ENCODE peak calls at places on chromosomes 13 and 19, in ten cellular contexts. Z is adrenal gland, L is lower leg skin, W is prostate gland, R is suprapubic skin, X is H1, U is IMR-90, D is esophagus squamous epithelium, E is body of pancreas, Y is esophagus muscularis mucosa. H is an unnamed sample.

GRCh38 chr13:40794414-40795368 is 5.3 kb downstream of the SLC25A15 start:
- DNase-seq in Z (no peak), L (no peak), W (no peak), R (peak), X (no peak), U (no peak), D (no peak), E (no peak), Y (no peak), H (no peak)

GRCh38 chr19:8665468-8666213 is 33.0 kb downstream of the ACTL9 start:
- DNase-seq in Z (no peak), L (no peak), W (no peak), R (no peak), X (no peak), U (no peak), D (no peak), E (no peak), Y (no peak), H (no peak)

GRCh38 chr19:1812426-1813196 is 535 bp upstream of the ATP8B3 start:
- DNase-seq in Z (peak), L (peak), W (peak), R (peak), X (peak), U (peak), D (peak), E (peak), Y (peak), H (peak)

GRCh38 chr19:40524133-40524549 is 52.5 kb upstream of the SHKBP1 start:
- DNase-seq in Z (no peak), L (no peak), W (no peak), R (no peak), X (no peak), U (no peak), D (no peak), E (no peak), Y (no peak), H (no peak)

GRCh38 chr13:51914137-51914493 is 52.3 kb downstream of the CCDC70 start:
- DNase-seq in Z (no peak), L (peak), W (no peak), R (no peak), X (no peak), U (no peak), D (no peak), E (no peak), Y (no peak), H (no peak)

GRCh38 chr13:113155201-113155600 is 3.2 kb upstream of the PROZ start:
- DNase-seq in Z (no peak), L (peak), W (no peak), R (no peak), X (peak), U (no peak), D (no peak), E (no peak), Y (no peak), H (no peak)

GRCh38 chr13:44730099-44730498 is 154.0 kb upstream of the TSC22D1 start:
- DNase-seq in Z (no peak), L (no peak), W (no peak), R (no peak), X (no peak), U (no peak), D (no peak), E (no peak), Y (no peak), H (no peak)

GRCh38 chr13:22325761-22326160 is 654.9 kb downstream of the FGF9 start:
- DNase-seq in Z (no peak), L (no peak), W (no peak), R (no peak), X (peak), U (no peak), D (no peak), E (no peak), Y (no peak), H (no peak)

GRCh38 chr13:111640476-111640875 is 320.0 kb downstream of the TEX29 start:
- DNase-seq in Z (no peak), L (peak), W (no peak), R (no peak), X (no peak), U (no peak), D (no peak), E (no peak), Y (no peak), H (no peak)

GRCh38 chr19:41311072-41311471 is 1.1 kb downstream of the CCDC97 start:
- DNase-seq in Z (peak), L (no peak), W (no peak), R (no peak), X (no peak), U (no peak), D (no peak), E (no peak), Y (no peak), H (no peak)

GRCh38 chr19:48491793-48492123 is 19.9 kb downstream of the LMTK3 start:
- DNase-seq in Z (no peak), L (no peak), W (no peak), R (no peak), X (no peak), U (no peak), D (no peak), E (peak), Y (no peak), H (no peak)

GRCh38 chr13:31722684-31723083 is 16.6 kb upstream of the RXFP2 start:
- DNase-seq in Z (no peak), L (no peak), W (no peak), R (no peak), X (no peak), U (no peak), D (no peak), E (no peak), Y (no peak), H (no peak)

GRCh38 chr19:17339088-17339741 is 1.9 kb downstream of the GTPBP3 start:
- DNase-seq in Z (no peak), L (no peak), W (no peak), R (no peak), X (peak), U (no peak), D (no peak), E (no peak), Y (no peak), H (no peak)

GRCh38 chr13:90047600-90047999 is 1299.9 kb upstream of the MIR17HG start:
- DNase-seq in Z (no peak), L (no peak), W (no peak), R (no peak), X (no peak), U (no peak), D (no peak), E (no peak), Y (no peak), H (no peak)

GRCh38 chr13:48405865-48406264 is 7.0 kb downstream of the LPAR6 start:
- DNase-seq in Z (no peak), L (no peak), W (no peak), R (no peak), X (no peak), U (peak), D (no peak), E (no peak), Y (no peak), H (no peak)

GRCh38 chr19:8576273-8576993 is 809 bp downstream of the MYO1F start:
- DNase-seq in Z (no peak), L (no peak), W (no peak), R (no peak), X (no peak), U (no peak), D (no peak), E (no peak), Y (no peak), H (no peak)

GRCh38 chr13:45119469-45119989 is 781 bp upstream of the GTF2F2 start:
- DNase-seq in Z (peak), L (no peak), W (peak), R (no peak), X (no peak), U (peak), D (no peak), E (no peak), Y (no peak), H (no peak)

GRCh38 chr13:23979361-23980159 is 82.3 kb upstream of the C1QTNF9B start:
- DNase-seq in Z (peak), L (peak), W (peak), R (peak), X (peak), U (peak), D (no peak), E (peak), Y (peak), H (peak)

GRCh38 chr19:7781157-7781556 is 18.1 kb downstream of the CLEC4M start:
- DNase-seq in Z (no peak), L (peak), W (no peak), R (no peak), X (no peak), U (no peak), D (no peak), E (no peak), Y (no peak), H (no peak)

GRCh38 chr19:14676762-14677161 is 2.1 kb upstream of the ADGRE3 start:
- DNase-seq in Z (no peak), L (no peak), W (no peak), R (no peak), X (no peak), U (no peak), D (no peak), E (no peak), Y (no peak), H (no peak)

GRCh38 chr13:48624858-48625257 is 28.9 kb upstream of the CYSLTR2 start:
- DNase-seq in Z (peak), L (no peak), W (no peak), R (no peak), X (no peak), U (no peak), D (no peak), E (no peak), Y (no peak), H (no peak)

GRCh38 chr13:37640499-37640898 is 41.9 kb upstream of the POSTN start:
- DNase-seq in Z (no peak), L (no peak), W (no peak), R (no peak), X (no peak), U (peak), D (no peak), E (no peak), Y (no peak), H (no peak)

GRCh38 chr13:50129923-50130685 is 114.9 kb downstream of the KCNRG start:
- DNase-seq in Z (peak), L (peak), W (no peak), R (no peak), X (peak), U (no peak), D (no peak), E (no peak), Y (peak), H (no peak)

GRCh38 chr19:47545061-47545948 is 27.6 kb downstream of the ZNF541 start:
- DNase-seq in Z (no peak), L (no peak), W (no peak), R (no peak), X (no peak), U (no peak), D (no peak), E (no peak), Y (no peak), H (no peak)

GRCh38 chr19:4077011-4077382 is 10.3 kb upstream of the ZBTB7A start:
- DNase-seq in Z (no peak), L (no peak), W (no peak), R (no peak), X (no peak), U (no peak), D (no peak), E (no peak), Y (no peak), H (no peak)

GRCh38 chr13:98960331-98961203 is 17.3 kb downstream of the DOCK9 start:
- DNase-seq in Z (no peak), L (peak), W (no peak), R (no peak), X (no peak), U (no peak), D (no peak), E (no peak), Y (no peak), H (no peak)

GRCh38 chr19:7595466-7596133 is at the start of gene CAMSAP3:
- DNase-seq in Z (no peak), L (no peak), W (peak), R (no peak), X (peak), U (no peak), D (no peak), E (peak), Y (no peak), H (no peak)

GRCh38 chr19:4403005-4403761 is 743 bp downstream of the CHAF1A start:
- DNase-seq in Z (no peak), L (no peak), W (no peak), R (no peak), X (no peak), U (no peak), D (no peak), E (no peak), Y (no peak), H (no peak)

DNA sequence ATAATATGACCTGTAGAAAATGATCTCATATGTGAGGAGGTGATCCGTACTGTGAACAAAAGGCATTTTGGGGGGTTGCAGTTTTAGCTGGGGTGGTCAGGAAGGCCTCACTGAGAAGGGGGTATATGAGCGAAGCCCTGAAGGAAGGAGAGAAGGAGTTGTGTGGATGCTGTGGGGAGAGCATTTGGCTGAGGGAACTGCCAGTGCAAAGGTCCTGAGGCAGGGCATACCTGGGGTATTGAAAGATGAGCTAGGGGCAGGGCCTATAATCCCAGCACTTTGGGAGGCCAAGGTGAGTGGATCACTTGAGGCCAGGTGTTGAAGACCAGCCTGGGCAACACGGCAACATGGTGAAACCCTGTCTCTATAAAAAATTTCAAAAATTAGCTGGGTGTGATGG is 2.5 kb downstream of the SELENOV start:
- DNase-seq in Z (no peak), L (no peak), W (no peak), R (no peak), X (no peak), U (no peak), D (no peak), E (no peak), Y (no peak), H (no peak)
- TF ChIP-seq CTCF in Z (no peak), L (no peak), W (no peak), R (no peak), X (no peak), U (no peak), D (no peak), E (no peak), Y (no peak), H (no peak)

GRCh38 chr19:12792048-12792852 is 964 bp downstream of the JUNB start:
- DNase-seq in Z (peak), L (peak), W (peak), R (no peak), X (peak), U (peak), D (no peak), E (peak), Y (no peak), H (peak)

GRCh38 chr19:12792853-12793289 is 1.6 kb downstream of the JUNB start:
- DNase-seq in Z (no peak), L (no peak), W (no peak), R (no peak), X (no peak), U (no peak), D (no peak), E (no peak), Y (no peak), H (no peak)

GRCh38 chr19:12790628-12791344 is 500 bp upstream of the JUNB start:
- DNase-seq in Z (no peak), L (no peak), W (no peak), R (no peak), X (no peak), U (no peak), D (no peak), E (no peak), Y (no peak), H (no peak)

GRCh38 chr19:12789904-12790619 is 1.2 kb upstream of the JUNB start:
- DNase-seq in Z (peak), L (peak), W (peak), R (peak), X (peak), U (peak), D (peak), E (peak), Y (peak), H (peak)

GRCh38 chr19:12791345-12792047 is at the start of gene JUNB:
- DNase-seq in Z (peak), L (peak), W (peak), R (peak), X (peak), U (peak), D (peak), E (peak), Y (peak), H (peak)
- TF ChIP-seq POLR2A in Z (peak), L (no peak), W (peak), R (peak), X (peak), U (peak), D (peak), E (peak), Y (peak), H (peak)

DNA sequence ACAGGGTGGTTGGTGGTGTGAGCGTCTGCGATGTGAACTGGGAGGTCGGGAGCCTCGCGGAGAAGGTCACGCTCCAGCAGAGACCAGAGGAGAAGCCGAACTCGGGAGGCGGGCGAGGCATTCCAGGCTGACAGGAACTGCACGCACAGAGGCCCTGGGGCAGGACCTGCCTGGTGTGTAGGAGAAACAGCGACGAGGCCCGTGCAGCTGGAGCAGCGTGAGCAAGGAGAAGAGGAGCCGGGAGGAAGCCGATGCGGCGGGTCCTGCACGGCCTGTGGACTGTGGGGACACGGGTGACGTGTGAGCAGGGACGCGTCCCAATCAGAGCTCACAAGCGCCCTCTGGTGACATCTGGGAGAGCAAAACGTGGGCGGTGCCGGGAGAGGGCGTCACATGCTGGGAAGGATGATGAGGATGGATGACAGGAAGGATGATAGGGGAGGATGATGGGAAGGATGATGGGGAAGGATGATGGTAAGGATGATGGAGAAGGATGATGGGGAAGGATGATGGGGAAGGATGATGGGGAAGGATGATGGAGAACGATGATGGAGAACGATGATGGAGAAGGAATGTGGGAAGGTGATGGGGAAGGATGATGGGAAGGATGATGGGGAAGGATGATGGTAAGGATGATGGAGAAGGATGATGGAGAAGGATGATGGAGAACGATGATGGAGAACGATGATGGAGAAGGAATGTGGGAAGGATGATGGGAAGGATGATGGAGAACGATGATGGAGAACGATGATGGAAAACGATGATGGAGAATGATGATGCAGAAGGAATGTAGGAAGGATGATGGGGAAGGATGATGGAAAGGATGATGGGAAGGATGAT is 16.1 kb upstream of the MADCAM1 start:
- DNase-seq in Z (peak), L (peak), W (peak), R (no peak), X (peak), U (no peak), D (no peak), E (peak), Y (no peak), H (peak)
- H3K4me3 ChIP-seq in Z (no peak), L (no peak), W (no peak), R (peak), X (no peak), U (peak), D (peak), E (no peak), Y (peak), H (no peak)

GRCh38 chr19:18996351-18996750 is 37.0 kb downstream of the SUGP2 start:
- DNase-seq in Z (no peak), L (no peak), W (no peak), R (no peak), X (no peak), U (no peak), D (no peak), E (no peak), Y (no peak), H (no peak)

GRCh38 chr19:18998276-18998675 is 35.0 kb downstream of the SUGP2 start:
- DNase-seq in Z (no peak), L (no peak), W (no peak), R (no peak), X (no peak), U (no peak), D (no peak), E (no peak), Y (no peak), H (no peak)

GRCh38 chr19:18992696-18993095 is 40.6 kb downstream of the SUGP2 start:
- DNase-seq in Z (no peak), L (no peak), W (no peak), R (no peak), X (no peak), U (no peak), D (no peak), E (no peak), Y (no peak), H (no peak)

GRCh38 chr19:18996796-18997394 is 36.4 kb downstream of the SUGP2 start:
- DNase-seq in Z (no peak), L (no peak), W (no peak), R (no peak), X (no peak), U (no peak), D (no peak), E (no peak), Y (no peak), H (no peak)

GRCh38 chr19:18995804-18996241 is 37.5 kb downstream of the SUGP2 start:
- DNase-seq in Z (peak), L (no peak), W (peak), R (no peak), X (peak), U (peak), D (no peak), E (peak), Y (no peak), H (no peak)
- TF ChIP-seq CTCF in Z (peak), L (no peak), W (peak), R (no peak), X (peak), U (peak), D (no peak), E (peak), Y (no peak), H (no peak)

DNA sequence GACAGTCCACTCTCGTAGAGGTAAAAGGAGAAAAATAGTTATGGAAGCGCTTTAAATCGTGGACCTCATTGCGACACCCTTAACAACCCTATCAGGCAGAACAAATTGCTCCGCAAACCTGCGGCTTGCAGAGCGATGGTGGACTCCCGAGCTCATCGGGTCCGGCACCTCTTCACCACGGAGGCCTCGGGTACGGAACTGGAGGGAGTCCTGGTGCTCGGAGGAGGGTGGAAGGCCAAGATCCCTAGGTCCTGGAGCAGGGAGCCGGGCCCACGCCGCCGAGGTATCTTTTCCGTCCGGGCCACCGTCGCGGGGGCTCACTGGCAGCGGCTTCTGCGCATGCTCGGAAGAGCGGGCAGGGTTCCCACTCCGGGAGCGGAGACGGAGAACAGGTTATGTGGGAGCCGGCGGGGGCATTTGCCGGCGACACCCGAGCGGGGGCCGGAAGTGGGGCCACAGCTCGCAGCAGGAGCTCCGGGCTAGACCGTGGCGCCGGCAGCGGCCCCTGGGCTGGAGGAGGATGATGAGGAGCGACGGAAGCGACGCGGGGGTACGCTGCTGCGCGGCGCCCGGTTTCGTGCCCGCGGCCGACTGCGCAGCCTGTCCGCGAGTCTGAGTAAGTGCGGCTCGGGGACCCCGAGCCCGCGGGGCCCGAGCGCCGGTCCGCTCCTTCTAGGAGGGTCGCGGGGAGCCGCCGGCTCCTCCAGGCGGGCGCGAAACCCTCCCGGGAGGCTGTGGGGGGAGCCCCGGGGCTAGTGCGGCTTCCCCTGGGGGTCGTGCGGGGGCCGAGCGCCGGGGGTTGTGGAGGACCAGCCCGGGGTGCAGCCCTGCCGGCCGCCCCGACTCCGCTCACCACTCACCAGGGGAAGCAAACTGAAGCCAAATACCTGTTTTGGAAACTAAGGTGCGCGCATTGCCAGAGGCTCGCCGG is at the start of gene ABHD13:
- DNase-seq in Z (peak), L (peak), W (peak), R (peak), X (peak), U (peak), D (peak), E (peak), Y (peak), H (peak)
- TF ChIP-seq POLR2A in Z (peak), L (no peak), W (peak), R (peak), X (peak), U (peak), D (no peak), E (peak), Y (peak), H (no peak)

GRCh38 chr19:38665219-38665931 is 17.9 kb downstream of the ACTN4 start:
- DNase-seq in Z (no peak), L (no peak), W (no peak), R (no peak), X (no peak), U (no peak), D (no peak), E (no peak), Y (no peak), H (no peak)
- H3K4me3 ChIP-seq in Z (no peak), L (no peak), W (no peak), R (no peak), X (peak), U (no peak), D (no peak), E (no peak), Y (peak), H (peak)

H was measured in breast epithelium.